ENCODE peak calls at places on chromosome 1, in nine cellular contexts. G, T, F, O, R, H, D, E and L are unnamed samples.

GRCh38 chr1:156211243-156211642 is 1.6 kb upstream of the PMF1 start:
- DNase-seq in G (no peak), T (no peak), F (no peak), O (no peak), R (no peak), H (no peak), D (no peak), E (no peak), L (no peak)

GRCh38 chr1:25575191-25575590 is 31.8 kb downstream of the LDLRAP1 start:
- DNase-seq in G (no peak), T (no peak), F (no peak), O (no peak), R (no peak), H (no peak), D (no peak), E (no peak), L (no peak)

GRCh38 chr1:183264132-183264531 is 78.1 kb downstream of the LAMC2 start:
- DNase-seq in G (no peak), T (no peak), F (no peak), O (no peak), R (no peak), H (no peak), D (no peak), E (no peak), L (no peak)

GRCh38 chr1:55007626-55008025 is 8.9 kb downstream of the BSND start:
- DNase-seq in G (no peak), T (no peak), F (no peak), O (peak), R (no peak), H (peak), D (peak), E (no peak), L (no peak)

GRCh38 chr1:20281801-20282200 is 8.9 kb upstream of the VWA5B1 start:
- DNase-seq in G (no peak), T (no peak), F (no peak), O (no peak), R (no peak), H (no peak), D (peak), E (no peak), L (no peak)

GRCh38 chr1:208218237-208219097 is 25.7 kb downstream of the PLXNA2 start:
- DNase-seq in G (no peak), T (no peak), F (no peak), O (no peak), R (no peak), H (no peak), D (no peak), E (no peak), L (no peak)

GRCh38 chr1:62131093-62131725 is 63.4 kb upstream of the L1TD1 start:
- DNase-seq in G (peak), T (peak), F (no peak), O (peak), R (no peak), H (peak), D (peak), E (no peak), L (no peak)

GRCh38 chr1:40861227-40862003 is 748 bp downstream of the CITED4 start:
- DNase-seq in G (no peak), T (peak), F (peak), O (peak), R (no peak), H (peak), D (peak), E (no peak), L (no peak)

GRCh38 chr1:203461717-203462116 is 13.9 kb upstream of the PRELP start:
- DNase-seq in G (no peak), T (no peak), F (no peak), O (no peak), R (no peak), H (no peak), D (no peak), E (no peak), L (no peak)